ENCODE peak calls at places on chromosomes 4 and X, in nine cellular contexts. E is RWPE1, Y is brain microvascular endothelial cell, H is mesendoderm, N is aorta, Z is uterus, J is astrocyte, X is body of pancreas, K is pancreas. D is an unnamed sample.

GRCh38 chr4:119730644-119730995 is 102.0 kb upstream of the PDE5A start:
- DNase-seq in E (no peak), Y (no peak), H (no peak), N (no peak), Z (no peak), J (no peak), X (no peak), K (no peak), D (no peak)

GRCh38 chr4:104732766-104733165 is 238.1 kb upstream of the CXXC4 start:
- DNase-seq in E (no peak), Y (no peak), H (no peak), N (no peak), Z (no peak), J (no peak), X (no peak), K (no peak), D (no peak)

GRCh38 chr4:124713213-124713592 is 671 bp upstream of the ANKRD50 start:
- DNase-seq in E (peak; percentile 49), Y (peak; percentile 64), H (no peak), N (peak; percentile 87), Z (peak; percentile 67), J (peak; percentile 73), X (peak; percentile 65), K (peak; percentile 70), D (peak; percentile 81)

GRCh38 chr4:102318526-102318925 is 26.8 kb downstream of the SLC39A8 start:
- DNase-seq in E (no peak), Y (no peak), H (no peak), N (no peak), Z (no peak), J (no peak), X (no peak), K (no peak), D (no peak)

GRCh38 chrX:72254835-72255234 is 16.0 kb upstream of the ERCC6L start:
- DNase-seq in E (no peak), Y (no peak), H (no peak), N (no peak), Z (no peak), J (no peak), X (no peak), K (no peak), D (no peak)

GRCh38 chr4:76904646-76905190 is 6.8 kb upstream of the SOWAHB start:
- DNase-seq in E (no peak), Y (no peak), H (peak; percentile 34), N (no peak), Z (no peak), J (no peak), X (no peak), K (no peak), D (no peak)

GRCh38 chr4:86838141-86838540 is 11.0 kb downstream of the SLC10A6 start:
- DNase-seq in E (no peak), Y (no peak), H (no peak), N (no peak), Z (no peak), J (no peak), X (no peak), K (no peak), D (no peak)

GRCh38 chrX:154431321-154431720 is 2.8 kb downstream of the ATP6AP1 start:
- DNase-seq in E (no peak), Y (no peak), H (no peak), N (no peak), Z (no peak), J (no peak), X (no peak), K (no peak), D (peak; percentile 13)

GRCh38 chrX:111372065-111372464 is 39.9 kb downstream of the DCX start:
- DNase-seq in E (no peak), Y (no peak), H (no peak), N (no peak), Z (no peak), J (no peak), X (no peak), K (no peak), D (no peak)

GRCh38 chr4:110610940-110611785 is 11.7 kb downstream of the PITX2 start:
- DNase-seq in E (no peak), Y (no peak), H (peak; percentile 47), N (peak; percentile 70), Z (no peak), J (no peak), X (no peak), K (peak; percentile 59), D (no peak)

GRCh38 chrX:78024349-78025108 is 55.1 kb upstream of the PGAM4 start:
- DNase-seq in E (peak; percentile 23), Y (no peak), H (peak; percentile 40), N (no peak), Z (no peak), J (no peak), X (peak; percentile 73), K (peak; percentile 59), D (no peak)

GRCh38 chrX:117990438-117990837 is 126.2 kb downstream of the KLHL13 start:
- DNase-seq in E (peak; percentile 31), Y (no peak), H (no peak), N (no peak), Z (no peak), J (peak; percentile 71), X (no peak), K (no peak), D (no peak)

GRCh38 chrX:147848543-147849448 is 62.9 kb upstream of the FMR1 start:
- DNase-seq in E (no peak), Y (no peak), H (peak; percentile 4), N (no peak), Z (no peak), J (no peak), X (no peak), K (no peak), D (no peak)

GRCh38 chrX:152992120-152992519 is 1.8 kb downstream of the PNMA5 start:
- DNase-seq in E (no peak), Y (no peak), H (peak; percentile 52), N (no peak), Z (no peak), J (no peak), X (no peak), K (no peak), D (no peak)

GRCh38 chr4:113080050-113080449 is 30.6 kb downstream of the ANK2 start:
- DNase-seq in E (no peak), Y (no peak), H (peak; percentile 69), N (no peak), Z (no peak), J (no peak), X (no peak), K (no peak), D (no peak)

DNA sequence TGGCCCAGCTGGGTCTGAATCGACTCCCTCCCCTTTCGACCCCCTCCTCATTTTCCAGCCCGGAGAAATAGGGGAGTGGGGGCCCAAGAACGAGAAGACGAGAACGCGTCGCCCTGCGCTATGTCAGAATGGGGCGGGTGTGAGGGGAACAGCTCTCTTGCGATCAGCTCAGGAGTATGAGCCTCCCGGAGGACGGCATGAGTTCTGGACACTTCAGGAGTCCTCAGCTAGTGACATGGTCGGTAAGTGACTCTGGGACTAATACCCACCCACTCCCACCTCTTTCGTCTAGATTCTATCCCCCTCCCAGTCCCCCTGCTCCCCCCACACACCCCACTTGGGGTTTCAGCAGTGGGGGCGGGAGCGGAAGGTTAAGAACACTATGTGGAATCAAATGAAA is 944 bp downstream of the KLF8 start:
- DNase-seq in E (no peak), Y (no peak), H (peak; percentile 17), N (no peak), Z (peak; percentile 16), J (no peak), X (no peak), K (no peak), D (no peak)
- H3K27ac ChIP-seq in E (no peak overlapping the region), Y (no peak overlapping the region), H (no peak overlapping the region), N (no peak overlapping the region), Z (peak overlapping the region; percentile 91), J (no peak overlapping the region), X (peak overlapping the region; percentile 17), K (no peak overlapping the region), D (no peak overlapping the region)

GRCh38 chr4:73407227-73407673 is 3.2 kb downstream of the ALB start:
- DNase-seq in E (no peak), Y (no peak), H (no peak), N (no peak), Z (no peak), J (no peak), X (no peak), K (no peak), D (no peak)
- H3K27ac ChIP-seq in E (no peak overlapping the region), Y (no peak overlapping the region), H (no peak overlapping the region), N (no peak overlapping the region), Z (no peak overlapping the region), J (no peak overlapping the region), X (no peak overlapping the region), K (no peak overlapping the region), D (no peak overlapping the region)

GRCh38 chr4:184347251-184348239 is 126.8 kb downstream of the IRF2 start:
- DNase-seq in E (peak; percentile 69), Y (peak; percentile 53), H (peak; percentile 93), N (no peak), Z (no peak), J (peak; percentile 65), X (peak; percentile 45), K (no peak), D (no peak)

GRCh38 chr4:184343400-184344177 is 125.9 kb upstream of the ENPP6 start:
- DNase-seq in E (peak; percentile 65), Y (peak; percentile 75), H (peak; percentile 91), N (peak; percentile 79), Z (peak; percentile 77), J (peak; percentile 74), X (peak; percentile 70), K (peak; percentile 75), D (peak; percentile 75)

GRCh38 chr4:184344435-184344834 is 126.8 kb upstream of the ENPP6 start:
- DNase-seq in E (no peak), Y (no peak), H (no peak), N (no peak), Z (no peak), J (no peak), X (no peak), K (no peak), D (no peak)

GRCh38 chr4:184345573-184345922 is 127.9 kb upstream of the ENPP6 start:
- DNase-seq in E (no peak), Y (no peak), H (no peak), N (no peak), Z (no peak), J (no peak), X (no peak), K (no peak), D (no peak)

GRCh38 chr4:184344899-184345572 is 127.4 kb upstream of the ENPP6 start:
- DNase-seq in E (no peak), Y (no peak), H (no peak), N (no peak), Z (no peak), J (no peak), X (no peak), K (no peak), D (no peak)
- H3K27ac ChIP-seq in E (no peak overlapping the region), Y (no peak overlapping the region), H (no peak overlapping the region), N (no peak overlapping the region), Z (no peak overlapping the region), J (no peak overlapping the region), X (no peak overlapping the region), K (no peak overlapping the region), D (no peak overlapping the region)

GRCh38 chrX:51395807-51396728 is 63.4 kb downstream of the NUDT10 start:
- DNase-seq in E (no peak), Y (no peak), H (peak; percentile 52), N (peak; percentile 77), Z (peak; percentile 22), J (no peak), X (peak; percentile 22), K (peak; percentile 70), D (no peak)

DNA sequence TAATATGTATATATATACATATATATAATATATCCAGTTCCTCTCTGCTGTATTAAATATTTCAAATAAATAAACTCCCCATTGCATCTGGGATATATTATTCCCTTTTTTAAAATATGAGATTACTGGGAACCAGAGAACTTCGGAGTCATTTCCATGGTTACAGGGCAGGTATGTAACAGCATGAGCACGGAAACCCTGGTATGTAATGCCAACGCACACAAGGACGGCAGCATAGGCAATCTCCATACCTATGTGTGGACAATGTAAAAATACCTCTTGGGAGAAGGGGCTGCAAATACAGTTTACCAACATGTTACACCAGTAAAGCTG is 62.8 kb downstream of the NUDT10 start:
- DNase-seq in E (no peak), Y (no peak), H (no peak), N (no peak), Z (no peak), J (no peak), X (no peak), K (no peak), D (no peak)
- H3K27ac ChIP-seq in E (no peak overlapping the region), Y (no peak overlapping the region), H (no peak overlapping the region), N (no peak overlapping the region), Z (peak overlapping the region; percentile 44), J (no peak overlapping the region), X (no peak overlapping the region), K (no peak overlapping the region), D (no peak overlapping the region)